ENCODE peak calls at places on chromosomes 11 and 22, in seven cellular contexts. G, Y, O, C, T, Z and E are unnamed samples.
A peak's percentile ranks its signal among the peaks of the same experiment; 100 is the strongest.

GRCh38 chr22:46464701-46465347 is 72.6 kb downstream of the CELSR1 start:
- DNase-seq in G (no peak), Y (no peak), O (peak; percentile 15), C (no peak), T (no peak), Z (no peak), E (no peak)

GRCh38 chr11:13776134-13776815 is 107.8 kb downstream of the FAR1 start:
- DNase-seq in G (peak; percentile 43), Y (peak; percentile 31), O (no peak), C (no peak), T (no peak), Z (no peak), E (no peak)

GRCh38 chr11:65645710-65646109 is 7.8 kb downstream of the SIPA1 start:
- DNase-seq in G (peak; percentile 52), Y (no peak), O (no peak), C (no peak), T (no peak), Z (no peak), E (peak; percentile 60)

GRCh38 chr11:15663778-15664218 is 549.1 kb downstream of the INSC start:
- DNase-seq in G (peak; percentile 89), Y (peak; percentile 35), O (no peak), C (no peak), T (no peak), Z (peak; percentile 53), E (no peak)

GRCh38 chr11:12505183-12505582 is 127.8 kb downstream of the PARVA start:
- DNase-seq in G (no peak), Y (no peak), O (no peak), C (no peak), T (no peak), Z (no peak), E (no peak)

GRCh38 chr11:47724041-47724729 is 9.0 kb upstream of the AGBL2 start:
- DNase-seq in G (no peak), Y (no peak), O (no peak), C (peak; percentile 16), T (peak; percentile 7), Z (no peak), E (no peak)

GRCh38 chr11:119315139-119316016 is 1.6 kb downstream of the MCAM start:
- DNase-seq in G (peak; percentile 86), Y (peak; percentile 72), O (peak; percentile 59), C (no peak), T (peak; percentile 57), Z (no peak), E (peak; percentile 99)

GRCh38 chr11:28836285-28837081 is 728.3 kb downstream of the METTL15 start:
- DNase-seq in G (peak; percentile 100), Y (peak; percentile 61), O (no peak), C (no peak), T (peak; percentile 60), Z (peak; percentile 99), E (peak; percentile 19)

GRCh38 chr22:37267661-37268413 is 14.5 kb upstream of the CYTH4 start:
- DNase-seq in G (no peak), Y (no peak), O (no peak), C (no peak), T (no peak), Z (no peak), E (no peak)

GRCh38 chr11:6251990-6252473 is 7.6 kb upstream of the CCKBR start:
- DNase-seq in G (no peak), Y (no peak), O (no peak), C (no peak), T (no peak), Z (no peak), E (no peak)

GRCh38 chr22:29154364-29155048 is 51.2 kb upstream of the EMID1 start:
- DNase-seq in G (peak; percentile 70), Y (peak; percentile 77), O (peak; percentile 76), C (peak; percentile 10), T (peak; percentile 87), Z (no peak), E (peak; percentile 44)

GRCh38 chr11:13902456-13902855 is 60.1 kb upstream of the SPON1 start:
- DNase-seq in G (no peak), Y (no peak), O (peak; percentile 31), C (no peak), T (no peak), Z (no peak), E (no peak)

GRCh38 chr22:17773606-17774205 is 563 bp downstream of the BID start:
- DNase-seq in G (peak; percentile 58), Y (peak; percentile 63), O (peak; percentile 47), C (no peak), T (peak; percentile 51), Z (no peak), E (peak; percentile 82)

GRCh38 chr11:125375146-125375545 is 120.9 kb downstream of the FEZ1 start:
- DNase-seq in G (peak; percentile 17), Y (no peak), O (peak; percentile 16), C (no peak), T (no peak), Z (no peak), E (no peak)

GRCh38 chr11:47144541-47144940 is 32.1 kb downstream of the ARFGAP2 start:
- DNase-seq in G (no peak), Y (no peak), O (no peak), C (no peak), T (no peak), Z (no peak), E (no peak)

GRCh38 chr11:84452211-84452610 is 1166.0 kb upstream of the CCDC90B start:
- DNase-seq in G (no peak), Y (no peak), O (no peak), C (no peak), T (no peak), Z (no peak), E (no peak)

GRCh38 chr11:112526699-112527410 is 266.2 kb upstream of the PLET1 start:
- DNase-seq in G (peak; percentile 65), Y (no peak), O (no peak), C (no peak), T (no peak), Z (no peak), E (no peak)

GRCh38 chr11:110430267-110431211 is 791 bp downstream of the FDX1 start:
- DNase-seq in G (peak; percentile 38), Y (peak; percentile 53), O (peak; percentile 25), C (no peak), T (peak; percentile 8), Z (no peak), E (peak; percentile 39)

GRCh38 chr11:95335989-95336388 is 105.0 kb upstream of the SESN3 start:
- DNase-seq in G (no peak), Y (no peak), O (no peak), C (no peak), T (no peak), Z (no peak), E (no peak)

GRCh38 chr11:114280696-114281095 is 15.5 kb upstream of the NNMT start:
- DNase-seq in G (peak; percentile 82), Y (peak; percentile 96), O (peak; percentile 61), C (peak; percentile 70), T (peak; percentile 78), Z (no peak), E (peak; percentile 59)

GRCh38 chr11:12762696-12763324 is 88.6 kb downstream of the TEAD1 start:
- DNase-seq in G (no peak), Y (no peak), O (no peak), C (no peak), T (no peak), Z (no peak), E (no peak)

GRCh38 chr11:116686891-116687290 is 85.9 kb downstream of the BUD13 start:
- DNase-seq in G (no peak), Y (no peak), O (no peak), C (no peak), T (no peak), Z (no peak), E (no peak)